ENCODE peak calls at places on chromosomes 3 and 15, in nine cellular contexts. I, E, B, W, S, D, Q, G and K are unnamed samples.

GRCh38 chr3:126510323-126510910 is 7.2 kb downstream of the UROC1 start:
- DNase-seq in I (no peak), E (no peak), B (no peak), W (no peak), S (no peak), D (no peak), Q (no peak), G (no peak), K (no peak)

GRCh38 chr3:50133283-50133615 is 21.9 kb upstream of the SEMA3F start:
- DNase-seq in I (no peak), E (no peak), B (no peak), W (no peak), S (no peak), D (no peak), Q (no peak), G (no peak), K (no peak)

GRCh38 chr3:129308636-129309035 is 30.0 kb downstream of the HMCES start:
- DNase-seq in I (no peak), E (no peak), B (no peak), W (no peak), S (no peak), D (no peak), Q (no peak), G (no peak), K (no peak)

GRCh38 chr15:74787251-74788041 is 5.6 kb downstream of the CSK start:
- DNase-seq in I (peak), E (peak), B (peak), W (no peak), S (no peak), D (peak), Q (peak), G (peak), K (peak)

GRCh38 chr15:67168694-67169093 is 85.8 kb downstream of the AAGAB start:
- DNase-seq in I (no peak), E (no peak), B (no peak), W (no peak), S (no peak), D (no peak), Q (no peak), G (no peak), K (no peak)

GRCh38 chr3:107641572-107642307 is 119.0 kb downstream of the BBX start:
- DNase-seq in I (no peak), E (no peak), B (no peak), W (no peak), S (no peak), D (no peak), Q (peak), G (no peak), K (no peak)

GRCh38 chr3:156175570-156175969 is 55.2 kb downstream of the KCNAB1 start:
- DNase-seq in I (no peak), E (no peak), B (no peak), W (no peak), S (no peak), D (no peak), Q (peak), G (peak), K (no peak)

GRCh38 chr3:151330899-151331298 is 1.6 kb upstream of the P2RY13 start:
- DNase-seq in I (no peak), E (no peak), B (no peak), W (no peak), S (no peak), D (no peak), Q (no peak), G (no peak), K (no peak)

GRCh38 chr15:69389426-69389825 is 24.7 kb upstream of the KIF23 start:
- DNase-seq in I (no peak), E (no peak), B (no peak), W (no peak), S (no peak), D (no peak), Q (no peak), G (no peak), K (no peak)

GRCh38 chr3:170154084-170154483 is 27.4 kb downstream of the PHC3 start:
- DNase-seq in I (no peak), E (no peak), B (no peak), W (no peak), S (no peak), D (no peak), Q (peak), G (no peak), K (no peak)

GRCh38 chr3:128502712-128503111 is 9.7 kb upstream of the GATA2 start:
- DNase-seq in I (no peak), E (no peak), B (no peak), W (no peak), S (no peak), D (no peak), Q (no peak), G (no peak), K (no peak)

GRCh38 chr3:138265745-138266144 is 63.9 kb downstream of the NME9 start:
- DNase-seq in I (no peak), E (no peak), B (no peak), W (no peak), S (no peak), D (no peak), Q (no peak), G (no peak), K (no peak)

GRCh38 chr3:119580148-119580760 is 962 bp downstream of the ADPRH start:
- DNase-seq in I (no peak), E (no peak), B (peak), W (no peak), S (no peak), D (no peak), Q (peak), G (no peak), K (peak)

GRCh38 chr3:55782351-55782750 is 295.2 kb upstream of the WNT5A start:
- DNase-seq in I (no peak), E (no peak), B (no peak), W (no peak), S (no peak), D (no peak), Q (no peak), G (no peak), K (no peak)

GRCh38 chr3:86029590-86029989 is 961.4 kb downstream of the VGLL3 start:
- DNase-seq in I (no peak), E (no peak), B (no peak), W (peak), S (no peak), D (no peak), Q (no peak), G (no peak), K (no peak)

GRCh38 chr15:100693451-100693850 is 91.1 kb downstream of the ASB7 start:
- DNase-seq in I (no peak), E (no peak), B (no peak), W (no peak), S (no peak), D (peak), Q (no peak), G (no peak), K (no peak)

GRCh38 chr15:90402230-90402629 is 14.2 kb downstream of the IQGAP1 start:
- DNase-seq in I (no peak), E (peak), B (no peak), W (peak), S (peak), D (peak), Q (peak), G (peak), K (no peak)

GRCh38 chr15:52060511-52060910 is 41.5 kb downstream of the MAPK6 start:
- DNase-seq in I (no peak), E (no peak), B (no peak), W (no peak), S (no peak), D (no peak), Q (no peak), G (no peak), K (no peak)

GRCh38 chr15:74373056-74373650 is 5.7 kb upstream of the CYP11A1 start:
- DNase-seq in I (no peak), E (no peak), B (no peak), W (no peak), S (no peak), D (no peak), Q (no peak), G (no peak), K (no peak)